ENCODE peak calls at places on chromosomes 5 and 9, in eight cellular contexts. Y, A, R, P, I, G, F and D are unnamed samples.
A peak's percentile ranks its signal among the peaks of the same experiment; 100 is the strongest.

GRCh38 chr5:177995691-177996595 is at the start of gene PROP1:
- DNase-seq in Y (no peak), A (no peak), R (no peak), P (no peak), I (no peak), G (no peak), F (no peak), D (no peak)

GRCh38 chr5:109324351-109324750 is 85.4 kb downstream of the PJA2 start:
- DNase-seq in Y (no peak), A (no peak), R (no peak), P (no peak), I (no peak), G (no peak), F (no peak), D (no peak)

GRCh38 chr5:126938461-126938860 is 91.9 kb downstream of the MARCHF3 start:
- DNase-seq in Y (peak; percentile 44), A (no peak), R (no peak), P (peak; percentile 90), I (no peak), G (no peak), F (peak; percentile 87), D (peak; percentile 44)

GRCh38 chr9:113456235-113456634 is 7.3 kb upstream of the RGS3 start:
- DNase-seq in Y (no peak), A (no peak), R (no peak), P (peak; percentile 36), I (no peak), G (no peak), F (peak; percentile 56), D (no peak)

GRCh38 chr9:134995792-134996120 is 78.0 kb upstream of the FCN1 start:
- DNase-seq in Y (no peak), A (no peak), R (no peak), P (no peak), I (peak; percentile 50), G (no peak), F (no peak), D (no peak)

GRCh38 chr5:127206320-127207113 is 84.1 kb upstream of the MEGF10 start:
- DNase-seq in Y (peak; percentile 79), A (no peak), R (no peak), P (peak; percentile 95), I (no peak), G (no peak), F (peak; percentile 61), D (no peak)

GRCh38 chr5:60463179-60463868 is 236.6 kb downstream of the DEPDC1B start:
- DNase-seq in Y (peak; percentile 0), A (no peak), R (no peak), P (peak; percentile 80), I (no peak), G (no peak), F (peak; percentile 11), D (no peak)

GRCh38 chr5:103487253-103487652 is 75.3 kb downstream of the NUDT12 start:
- DNase-seq in Y (no peak), A (no peak), R (no peak), P (no peak), I (no peak), G (no peak), F (peak; percentile 81), D (no peak)

GRCh38 chr5:51187953-51188591 is 195.2 kb upstream of the ISL1 start:
- DNase-seq in Y (no peak), A (no peak), R (no peak), P (no peak), I (no peak), G (no peak), F (no peak), D (no peak)

GRCh38 chr5:141916522-141916921 is 7.1 kb upstream of the DELE1 start:
- DNase-seq in Y (no peak), A (no peak), R (no peak), P (no peak), I (no peak), G (no peak), F (no peak), D (no peak)

GRCh38 chr5:154333016-154333415 is 112.8 kb upstream of the SAP30L start:
- DNase-seq in Y (no peak), A (no peak), R (no peak), P (no peak), I (no peak), G (no peak), F (no peak), D (no peak)

GRCh38 chr9:35645736-35646582 is 4.8 kb downstream of the SIT1 start:
- DNase-seq in Y (no peak), A (peak; percentile 47), R (peak; percentile 44), P (no peak), I (no peak), G (no peak), F (peak; percentile 17), D (no peak)

GRCh38 chr5:149789835-149790234 is 59.7 kb downstream of the PPARGC1B start:
- DNase-seq in Y (no peak), A (no peak), R (no peak), P (no peak), I (no peak), G (no peak), F (no peak), D (no peak)

GRCh38 chr5:53434566-53434965 is 45.9 kb upstream of the FST start:
- DNase-seq in Y (no peak), A (no peak), R (no peak), P (peak; percentile 67), I (no peak), G (no peak), F (no peak), D (no peak)

GRCh38 chr5:68745459-68745858 is 348.4 kb upstream of the SLC30A5 start:
- DNase-seq in Y (no peak), A (no peak), R (no peak), P (peak; percentile 47), I (no peak), G (no peak), F (peak; percentile 15), D (no peak)

GRCh38 chr5:72812483-72812882 is 4.0 kb upstream of the TNPO1 start:
- DNase-seq in Y (no peak), A (no peak), R (no peak), P (no peak), I (no peak), G (no peak), F (no peak), D (no peak)

GRCh38 chr9:8855046-8855445 is 1055.5 kb upstream of the DMAC1 start:
- DNase-seq in Y (no peak), A (no peak), R (no peak), P (peak; percentile 67), I (no peak), G (no peak), F (no peak), D (no peak)
- TF ChIP-seq CTCF in Y (peak; percentile 83), A (no peak), R (no peak), P (peak; percentile 82), I (peak; percentile 80), G (no peak), F (peak; percentile 15), D (peak; percentile 23)

GRCh38 chr9:128828719-128829452 is 708 bp downstream of the SPOUT1 start:
- DNase-seq in Y (no peak), A (no peak), R (no peak), P (no peak), I (no peak), G (no peak), F (no peak), D (no peak)

GRCh38 chr9:128825923-128826702 is 3.5 kb downstream of the SPOUT1 start:
- DNase-seq in Y (no peak), A (no peak), R (no peak), P (no peak), I (no peak), G (no peak), F (no peak), D (no peak)

GRCh38 chr9:128829477-128830251 is at the start of gene SPOUT1:
- DNase-seq in Y (peak; percentile 72), A (peak; percentile 98), R (peak; percentile 92), P (peak; percentile 83), I (peak; percentile 96), G (peak; percentile 91), F (peak; percentile 86), D (peak; percentile 63)

GRCh38 chr9:128824911-128825310 is 4.7 kb downstream of the SPOUT1 start:
- DNase-seq in Y (no peak), A (no peak), R (no peak), P (no peak), I (no peak), G (no peak), F (no peak), D (no peak)

GRCh38 chr9:128828267-128828666 is 1.3 kb downstream of the SPOUT1 start:
- DNase-seq in Y (no peak), A (no peak), R (no peak), P (no peak), I (no peak), G (no peak), F (no peak), D (no peak)
- TF ChIP-seq CTCF in Y (no peak), A (no peak), R (no peak), P (no peak), I (peak; percentile 6), G (no peak), F (no peak), D (no peak)

GRCh38 chr5:107670028-107670926 is 460 bp downstream of the EFNA5 start:
- DNase-seq in Y (no peak), A (peak; percentile 50), R (peak; percentile 56), P (peak; percentile 19), I (no peak), G (no peak), F (no peak), D (no peak)

GRCh38 chr5:107668154-107668932 is 2.4 kb downstream of the EFNA5 start:
- DNase-seq in Y (no peak), A (no peak), R (no peak), P (peak; percentile 4), I (no peak), G (no peak), F (no peak), D (no peak)

GRCh38 chr5:107669543-107670027 is 1.2 kb downstream of the EFNA5 start:
- DNase-seq in Y (no peak), A (no peak), R (peak; percentile 52), P (peak; percentile 42), I (no peak), G (no peak), F (no peak), D (no peak)

GRCh38 chr5:107670927-107671741 is at the start of gene EFNA5:
- DNase-seq in Y (no peak), A (peak; percentile 63), R (peak; percentile 55), P (peak; percentile 44), I (no peak), G (peak; percentile 12), F (peak; percentile 33), D (no peak)

GRCh38 chr5:107668933-107669542 is 1.7 kb downstream of the EFNA5 start:
- DNase-seq in Y (no peak), A (no peak), R (peak; percentile 30), P (peak; percentile 20), I (no peak), G (no peak), F (no peak), D (no peak)
- TF ChIP-seq CTCF in Y (peak; percentile 17), A (no peak), R (no peak), P (no peak), I (peak; percentile 45), G (no peak), F (no peak), D (no peak)

DNA sequence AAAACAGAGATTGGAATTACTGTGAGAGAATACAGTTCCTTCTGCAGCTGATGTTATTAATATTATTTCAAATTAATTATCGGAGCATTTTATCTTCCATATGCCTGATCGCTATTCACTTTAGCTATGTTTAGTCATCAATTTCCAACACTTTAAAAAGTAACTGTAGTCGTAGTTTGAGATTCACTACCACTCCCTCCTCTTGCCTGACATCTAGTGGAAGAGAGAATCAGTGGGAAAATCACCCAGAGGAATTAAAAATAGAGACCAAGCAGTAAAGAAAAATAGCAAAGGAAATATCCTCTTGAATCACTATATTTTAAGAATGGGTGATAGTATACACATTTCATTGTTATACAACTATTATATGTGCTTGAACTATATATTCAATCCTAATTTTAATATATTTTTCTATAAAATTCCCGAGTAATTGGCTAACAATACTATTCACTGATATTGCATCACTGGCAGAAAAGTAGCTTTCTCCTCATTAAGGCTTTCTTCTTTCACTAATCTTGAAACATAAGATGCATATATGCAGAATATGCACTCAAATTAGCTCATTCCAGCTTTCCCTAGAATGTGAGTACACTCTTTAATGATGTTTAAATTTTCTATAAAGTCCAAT is 708.7 kb downstream of the CDH9 start:
- DNase-seq in Y (no peak), A (no peak), R (no peak), P (no peak), I (no peak), G (no peak), F (no peak), D (no peak)
- TF ChIP-seq CTCF in Y (peak; percentile 57), A (no peak), R (peak; percentile 41), P (peak; percentile 2), I (peak; percentile 74), G (no peak), F (peak; percentile 19), D (no peak)